ENCODE peak calls at places on chromosomes 6 and 20, in eight cellular contexts. One of them, this sample, is unnamed.

GRCh38 chr6:144749263-144749662 is 464.1 kb downstream of the UTRN start:
- DNase-seq in adipocyte: no peak
- DNase-seq in GM12891: no peak
- DNase-seq in nucleus accumbens: no peak
- DNase-seq in NCI-H1417: peak
- DNase-seq in Right ventricle myocardium superior: no peak
- DNase-seq in A549: no peak
- DNase-seq in choroid plexus epithelial cell: no peak
- DNase-seq in this sample: peak

GRCh38 chr6:131070061-131070460 is 7.0 kb upstream of the EPB41L2 start:
- DNase-seq in choroid plexus epithelial cell: no peak
- DNase-seq in A549: no peak
- DNase-seq in nucleus accumbens: no peak
- DNase-seq in NCI-H1417: no peak
- DNase-seq in Right ventricle myocardium superior: no peak
- DNase-seq in adipocyte: no peak
- DNase-seq in GM12891: no peak
- DNase-seq in this sample: no peak

GRCh38 chr20:57092112-57092899 is 174.1 kb downstream of the BMP7 start:
- DNase-seq in NCI-H1417: peak
- DNase-seq in Right ventricle myocardium superior: peak
- DNase-seq in nucleus accumbens: peak
- DNase-seq in A549: peak
- DNase-seq in choroid plexus epithelial cell: peak
- DNase-seq in adipocyte: peak
- DNase-seq in GM12891: peak
- DNase-seq in this sample: peak

GRCh38 chr6:43679057-43679456 is 8.5 kb downstream of the MRPS18A start:
- DNase-seq in adipocyte: no peak
- DNase-seq in NCI-H1417: no peak
- DNase-seq in GM12891: no peak
- DNase-seq in choroid plexus epithelial cell: no peak
- DNase-seq in Right ventricle myocardium superior: no peak
- DNase-seq in A549: no peak
- DNase-seq in nucleus accumbens: no peak
- DNase-seq in this sample: no peak

GRCh38 chr20:31602430-31602778 is 2.7 kb upstream of the ID1 start:
- DNase-seq in adipocyte: no peak
- DNase-seq in A549: no peak
- DNase-seq in NCI-H1417: no peak
- DNase-seq in nucleus accumbens: no peak
- DNase-seq in choroid plexus epithelial cell: no peak
- DNase-seq in GM12891: no peak
- DNase-seq in Right ventricle myocardium superior: peak
- DNase-seq in this sample: no peak

GRCh38 chr6:144856622-144857021 is 571.5 kb downstream of the UTRN start:
- DNase-seq in A549: no peak
- DNase-seq in nucleus accumbens: no peak
- DNase-seq in adipocyte: no peak
- DNase-seq in NCI-H1417: no peak
- DNase-seq in GM12891: no peak
- DNase-seq in choroid plexus epithelial cell: no peak
- DNase-seq in Right ventricle myocardium superior: no peak
- DNase-seq in this sample: no peak

GRCh38 chr6:1235825-1236224 is 76.1 kb upstream of the FOXQ1 start:
- DNase-seq in choroid plexus epithelial cell: no peak
- DNase-seq in nucleus accumbens: no peak
- DNase-seq in NCI-H1417: no peak
- DNase-seq in A549: no peak
- DNase-seq in GM12891: no peak
- DNase-seq in adipocyte: no peak
- DNase-seq in Right ventricle myocardium superior: no peak
- DNase-seq in this sample: no peak

GRCh38 chr6:161166677-161167076 is 107.2 kb downstream of the AGPAT4 start:
- DNase-seq in nucleus accumbens: no peak
- DNase-seq in A549: no peak
- DNase-seq in choroid plexus epithelial cell: no peak
- DNase-seq in adipocyte: no peak
- DNase-seq in NCI-H1417: no peak
- DNase-seq in GM12891: no peak
- DNase-seq in Right ventricle myocardium superior: no peak
- DNase-seq in this sample: no peak

This sample was measured in NCI-H2029.